ENCODE peak calls at places on chromosomes 2 and 18, in four cellular contexts. L, J, E and R are unnamed samples.

GRCh38 chr2:119481501-119482455 is 42.5 kb downstream of the SCTR start:
- DNase-seq in E (no peak), J (no peak), L (no peak), R (no peak)

GRCh38 chr2:106096446-106097369 is 97.4 kb downstream of the UXS1 start:
- DNase-seq in E (no peak), L (no peak), J (no peak), R (no peak)

GRCh38 chr2:201938151-201938815 is 95.4 kb upstream of the FZD7 start:
- DNase-seq in E (no peak), J (no peak), L (no peak), R (no peak)

GRCh38 chr18:34492652-34493051 is 217.4 kb upstream of the DTNA start:
- DNase-seq in J (peak), L (no peak), E (no peak), R (no peak)

GRCh38 chr2:186485576-186485870 is 537 bp upstream of the ZC3H15 start:
- DNase-seq in E (no peak), J (no peak), L (no peak), R (no peak)

GRCh38 chr2:224838335-224838734 is 122.2 kb upstream of the CCDC195 start:
- DNase-seq in J (no peak), E (no peak), L (peak), R (peak)

GRCh38 chr2:198004173-198004572 is 199.8 kb downstream of the PLCL1 start:
- DNase-seq in J (no peak), L (no peak), E (no peak), R (peak)

GRCh38 chr18:49656098-49656591 is 94.3 kb downstream of the LIPG start:
- DNase-seq in L (peak), E (no peak), J (no peak), R (peak)

GRCh38 chr2:24559714-24560113 is 68.7 kb downstream of the NCOA1 start:
- DNase-seq in J (no peak), E (no peak), L (peak), R (peak)

GRCh38 chr2:26172866-26173595 is at the start of gene GAREM2:
- DNase-seq in J (no peak), L (no peak), E (no peak), R (no peak)

GRCh38 chr18:48942554-48943261 is 8.1 kb downstream of the SMAD7 start:
- DNase-seq in E (no peak), J (no peak), L (peak), R (peak)

GRCh38 chr2:23653326-23653725 is 268.3 kb downstream of the KLHL29 start:
- DNase-seq in J (no peak), E (no peak), L (no peak), R (no peak)

GRCh38 chr2:10430886-10431622 is 17.1 kb downstream of the ODC1 start:
- DNase-seq in L (no peak), J (no peak), E (no peak), R (no peak)

GRCh38 chr18:77818328-77818727 is 568.7 kb downstream of the GALR1 start:
- DNase-seq in E (no peak), J (no peak), L (no peak), R (no peak)

GRCh38 chr18:50033004-50033403 is 161.9 kb downstream of the MYO5B start:
- DNase-seq in J (no peak), E (no peak), L (no peak), R (no peak)

GRCh38 chr2:223062304-223062845 is 10.4 kb downstream of the KCNE4 start:
- DNase-seq in E (no peak), J (no peak), L (no peak), R (no peak)

GRCh38 chr2:195486520-195486919 is 170.5 kb upstream of the SLC39A10 start:
- DNase-seq in L (no peak), E (no peak), J (no peak), R (peak)

GRCh38 chr2:168424112-168424951 is 31.7 kb upstream of the CERS6 start:
- DNase-seq in E (no peak), L (no peak), J (no peak), R (peak)

GRCh38 chr2:174632847-174633620 is 35.4 kb upstream of the WIPF1 start:
- DNase-seq in E (no peak), J (no peak), L (no peak), R (no peak)

GRCh38 chr2:144084114-144084661 is 435.7 kb downstream of the ZEB2 start:
- DNase-seq in L (no peak), J (no peak), E (no peak), R (peak)